ENCODE peak calls at places on chromosomes 4 and X, in five cellular contexts. R, B, Q, C and W are unnamed samples. For H3K4me1, the result is how much of the 10 kb centered on the place peaks cover.

GRCh38 chr4:25182941-25183340 is 22.7 kb upstream of the SEPSECS start:
- DNase-seq in R (no peak), B (no peak), Q (no peak), C (no peak), W (no peak)

GRCh38 chr4:167234388-167234881 is at the start of gene SPOCK3:
- DNase-seq in R (peak), B (peak), Q (no peak), C (peak), W (peak)

GRCh38 chr4:109873791-109874514 is 26.0 kb downstream of the LRIT3 start:
- DNase-seq in R (no peak), B (no peak), Q (no peak), C (no peak), W (no peak)

GRCh38 chrX:48665991-48666390 is 17.6 kb upstream of the WAS start:
- DNase-seq in R (no peak), B (no peak), Q (no peak), C (no peak), W (no peak)

GRCh38 chrX:31233941-31234496 is 162.2 kb upstream of the FTHL17 start:
- DNase-seq in R (no peak), B (no peak), Q (no peak), C (no peak), W (no peak)

GRCh38 chr4:185809517-185810071 is 2.4 kb downstream of the SORBS2 start:
- DNase-seq in R (no peak), B (no peak), Q (no peak), C (no peak), W (no peak)

GRCh38 chr4:169385356-169385755 is 114.6 kb upstream of the SH3RF1 start:
- DNase-seq in R (no peak), B (no peak), Q (no peak), C (no peak), W (no peak)

GRCh38 chr4:96149911-96150310 is 310.0 kb downstream of the PDHA2 start:
- DNase-seq in R (no peak), B (no peak), Q (no peak), C (no peak), W (no peak)

GRCh38 chr4:108034560-108034959 is 44.9 kb downstream of the HADH start:
- DNase-seq in R (no peak), B (no peak), Q (no peak), C (no peak), W (no peak)

GRCh38 chrX:16212024-16212423 is 44.7 kb downstream of the MAGEB17 start:
- DNase-seq in R (no peak), B (no peak), Q (no peak), C (no peak), W (no peak)

GRCh38 chrX:1598021-1598875 is 6.8 kb downstream of the AKAP17A start:
- DNase-seq in R (no peak), B (no peak), Q (no peak), C (no peak), W (no peak)

GRCh38 chr4:35182451-35182850 is 1061.9 kb downstream of the ARAP2 start:
- DNase-seq in R (no peak), B (no peak), Q (no peak), C (no peak), W (no peak)

GRCh38 chrX:13752141-13752540 is 17.6 kb downstream of the OFD1 start:
- DNase-seq in R (no peak), B (no peak), Q (no peak), C (no peak), W (no peak)

GRCh38 chr4:137514401-137515116 is 17.7 kb downstream of the PCDH18 start:
- DNase-seq in R (no peak), B (no peak), Q (no peak), C (no peak), W (no peak)

GRCh38 chrX:64379924-64380323 is 15.3 kb downstream of the MTMR8 start:
- DNase-seq in R (no peak), B (no peak), Q (no peak), C (no peak), W (no peak)

GRCh38 chrX:120476714-120477113 is 7.6 kb upstream of the LAMP2 start:
- DNase-seq in R (no peak), B (no peak), Q (no peak), C (no peak), W (no peak)

GRCh38 chr4:107658400-107659326 is 61.4 kb downstream of the PAPSS1 start:
- DNase-seq in R (no peak), B (no peak), Q (no peak), C (no peak), W (no peak)

GRCh38 chr4:24642941-24643628 is 58.7 kb upstream of the DHX15 start:
- DNase-seq in R (no peak), B (no peak), Q (no peak), C (no peak), W (no peak)

GRCh38 chr4:66750273-66750672 is 795.0 kb downstream of the CENPC start:
- DNase-seq in R (no peak), B (no peak), Q (no peak), C (no peak), W (no peak)

GRCh38 chrX:30939928-30940327 is 50.9 kb upstream of the TAB3 start:
- DNase-seq in R (no peak), B (no peak), Q (no peak), C (no peak), W (no peak)

GRCh38 chr4:17721496-17722360 is 59.7 kb downstream of the FAM184B start:
- DNase-seq in R (no peak), B (no peak), Q (no peak), C (no peak), W (no peak)

GRCh38 chr4:73836373-73837269 is at the start of gene CXCL6:
- DNase-seq in R (peak), B (peak), Q (no peak), C (peak), W (peak)

GRCh38 chr4:17494258-17494657 is 17.6 kb downstream of the QDPR start:
- DNase-seq in R (no peak), B (no peak), Q (no peak), C (no peak), W (no peak)

GRCh38 chr4:184536881-184537248 is 62.5 kb upstream of the IRF2 start:
- DNase-seq in R (no peak), B (no peak), Q (no peak), C (no peak), W (no peak)

GRCh38 chrX:18010251-18010650 is 149.2 kb upstream of the RAI2 start:
- DNase-seq in R (no peak), B (no peak), Q (no peak), C (no peak), W (no peak)

GRCh38 chr4:121688696-121689095 is 8.1 kb downstream of the ANXA5 start:
- DNase-seq in R (no peak), B (no peak), Q (no peak), C (no peak), W (no peak)
- H3K4me1 ChIP-seq in R (under half), B (under half), Q (under half), C (half or more), W (half or more)

GRCh38 chr4:76213415-76214268 is at the start of gene SCARB2:
- DNase-seq in R (peak), B (peak), Q (peak), C (peak), W (peak)

GRCh38 chr4:76216975-76217814 is 3.6 kb upstream of the SCARB2 start:
- DNase-seq in R (no peak), B (no peak), Q (no peak), C (no peak), W (no peak)

GRCh38 chr4:76216521-76216920 is 2.9 kb upstream of the SCARB2 start:
- DNase-seq in R (no peak), B (no peak), Q (no peak), C (no peak), W (no peak)

GRCh38 chr4:76214269-76214628 is 625 bp upstream of the SCARB2 start:
- DNase-seq in R (no peak), B (no peak), Q (no peak), C (no peak), W (no peak)

DNA sequence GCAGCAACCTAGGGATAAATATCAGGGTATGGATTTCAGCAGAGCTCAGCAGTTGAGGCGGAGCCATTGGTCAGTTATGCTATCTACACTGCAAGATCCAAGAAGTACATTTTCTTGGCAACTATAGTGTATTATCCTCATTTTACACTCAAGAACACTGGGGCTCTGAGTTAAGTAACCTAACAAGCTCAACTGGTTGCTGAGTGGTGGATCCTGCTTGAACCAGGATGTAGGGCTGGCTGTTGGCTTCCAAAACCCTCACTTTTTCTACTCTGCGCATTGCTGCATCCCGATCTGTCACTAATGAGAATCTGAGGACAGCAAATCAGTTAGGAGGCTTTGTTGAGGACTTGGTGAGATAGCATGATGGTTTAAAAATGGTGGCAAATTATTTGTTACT is 1.5 kb upstream of the SCARB2 start:
- DNase-seq in R (no peak), B (no peak), Q (no peak), C (no peak), W (no peak)
- H3K4me1 ChIP-seq in R (under half), B (half or more), Q (half or more), C (half or more), W (half or more)

DNA sequence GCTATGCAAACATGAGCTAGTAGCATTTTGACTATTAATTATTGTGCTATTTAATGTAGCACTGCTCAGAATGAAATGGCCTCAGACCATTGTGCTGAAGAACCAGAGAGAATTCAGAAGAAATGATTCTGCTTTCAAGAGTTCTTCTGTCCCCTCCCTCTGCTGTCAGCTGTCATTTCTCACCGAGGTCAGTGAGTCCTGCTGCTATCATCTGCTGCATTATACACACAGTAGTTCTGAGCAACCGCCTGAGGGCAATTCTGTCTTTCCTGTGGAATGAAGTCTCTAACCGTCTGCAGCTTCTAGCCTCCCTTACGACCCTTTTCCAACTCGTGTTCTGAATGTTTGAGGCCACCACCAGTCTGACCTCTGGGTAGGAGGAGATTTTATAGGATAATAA is 249.4 kb downstream of the HNRNPD start:
- DNase-seq in R (no peak), B (no peak), Q (no peak), C (no peak), W (no peak)
- H3K4me1 ChIP-seq in R (under half), B (under half), Q (under half), C (under half), W (under half)

GRCh38 chr4:39621582-39621981 is 17.1 kb downstream of the SMIM14 start:
- DNase-seq in R (no peak), B (peak), Q (no peak), C (peak), W (no peak)
- H3K4me1 ChIP-seq in R (under half), B (under half), Q (under half), C (under half), W (under half)

DNA sequence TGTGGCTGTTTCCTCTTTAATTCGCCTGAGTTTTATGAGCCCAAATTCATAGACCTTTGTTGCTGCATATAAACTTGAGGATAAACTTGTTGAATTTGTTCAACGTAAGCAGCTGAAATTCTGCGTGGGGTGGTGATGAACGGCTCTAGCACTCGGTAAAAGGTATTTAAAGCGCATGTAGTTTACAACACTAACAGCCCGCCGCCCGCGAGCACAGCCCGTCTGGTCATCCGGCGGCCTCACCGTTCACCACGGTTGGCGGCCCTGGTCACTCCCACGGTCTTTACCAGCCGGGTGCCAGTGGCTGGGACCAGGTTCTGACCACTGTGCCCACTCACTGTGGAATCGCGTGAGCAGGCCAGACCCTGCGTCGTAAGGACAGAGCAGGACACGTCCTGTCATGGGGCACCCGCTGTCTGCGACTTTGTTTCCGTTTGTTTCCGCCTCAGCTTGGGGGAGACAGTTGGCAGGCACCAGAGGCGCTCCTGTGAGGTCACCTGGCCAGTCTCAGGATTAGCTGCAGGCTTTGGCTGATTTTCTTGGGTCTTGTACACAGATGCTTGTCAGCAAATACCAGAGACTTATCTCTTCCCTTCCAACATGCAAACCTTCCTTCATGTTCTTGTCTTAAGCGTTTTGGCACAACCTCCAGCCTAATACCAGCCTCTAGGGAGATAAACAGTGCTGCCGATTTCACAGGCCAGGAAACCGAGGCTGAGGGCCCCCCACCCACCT is 36.8 kb upstream of the SPON2 start:
- DNase-seq in R (peak), B (peak), Q (no peak), C (no peak), W (peak)
- H3K4me1 ChIP-seq in R (under half), B (under half), Q (half or more), C (half or more), W (under half)

DNA sequence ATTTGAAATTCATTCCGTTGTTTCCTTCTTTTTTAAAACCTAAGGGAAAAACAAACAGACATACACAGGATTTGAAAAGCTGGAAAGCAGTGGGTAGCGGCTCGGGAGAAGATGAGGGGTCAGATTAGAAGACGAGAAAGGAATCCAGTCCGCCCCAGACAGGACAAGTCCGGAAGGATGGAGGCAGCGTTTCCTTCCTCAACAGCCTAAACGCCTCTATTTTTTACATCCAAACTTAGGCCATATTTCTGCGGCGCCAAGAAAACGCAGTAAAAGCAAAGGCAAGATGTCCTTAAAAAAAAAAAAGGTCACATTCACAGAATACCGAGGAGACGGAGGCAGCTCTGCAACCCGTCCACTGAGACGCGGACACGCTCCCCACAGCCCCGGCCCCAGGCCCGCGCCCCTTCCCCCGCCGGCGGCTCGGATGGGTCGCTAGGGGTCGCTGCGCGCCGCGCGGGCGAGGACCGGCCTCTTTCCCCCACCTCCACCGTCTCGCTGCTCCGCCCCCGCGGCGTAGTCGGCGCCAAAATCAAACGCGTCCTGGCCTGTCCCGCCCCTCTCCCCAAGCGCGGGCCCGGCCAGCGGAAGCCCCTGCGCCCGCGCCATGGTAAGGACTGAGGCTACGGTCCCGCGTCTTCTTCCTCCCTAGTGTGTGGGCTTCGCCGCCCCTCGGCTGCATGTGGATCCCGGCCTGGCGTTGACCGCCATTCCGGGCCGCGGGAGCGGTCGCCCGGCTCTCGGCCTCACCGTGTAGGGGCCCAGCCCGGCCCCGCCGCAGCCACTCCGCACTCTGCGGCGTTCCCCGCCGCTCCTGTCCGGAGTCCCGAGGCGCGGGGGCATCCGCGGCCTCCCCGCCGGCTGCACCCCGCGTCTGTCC is at the start of gene MND1:
- DNase-seq in R (peak), B (peak), Q (peak), C (peak), W (peak)
- H3K4me1 ChIP-seq in R (under half), B (under half), Q (under half), C (under half), W (under half)

DNA sequence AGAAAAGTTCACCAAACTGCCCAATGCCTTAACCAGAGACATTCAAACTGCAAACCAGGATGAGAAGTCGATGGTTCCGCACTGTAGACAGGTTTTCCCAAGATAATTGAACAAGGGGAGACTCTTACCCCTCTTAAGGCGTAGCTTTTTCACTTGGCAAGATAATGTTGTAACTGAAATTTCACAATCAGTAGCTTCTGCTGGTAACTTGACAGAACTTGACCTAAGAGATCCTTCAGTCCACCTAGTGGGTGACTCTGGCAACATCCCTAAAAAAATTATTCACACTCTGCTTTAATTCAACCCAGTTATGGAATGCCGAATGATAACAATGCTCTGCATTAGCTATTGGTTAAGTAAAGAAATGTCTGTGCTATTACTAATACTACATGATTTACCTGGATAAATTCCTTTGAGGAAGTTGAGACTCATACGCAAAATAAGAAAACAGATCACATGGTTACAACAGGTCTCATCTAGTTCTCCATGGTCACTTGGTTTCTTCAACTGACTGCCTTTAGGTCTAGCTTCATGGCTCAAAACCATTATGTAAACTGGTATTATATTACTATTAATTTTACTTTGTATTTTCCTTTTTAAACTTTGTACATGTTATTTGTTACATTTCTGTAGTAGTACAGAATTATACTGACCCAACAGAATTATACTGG is 9.1 kb downstream of the ELF2 start:
- DNase-seq in R (no peak), B (no peak), Q (no peak), C (no peak), W (no peak)
- H3K4me1 ChIP-seq in R (under half), B (under half), Q (under half), C (under half), W (half or more)

DNA sequence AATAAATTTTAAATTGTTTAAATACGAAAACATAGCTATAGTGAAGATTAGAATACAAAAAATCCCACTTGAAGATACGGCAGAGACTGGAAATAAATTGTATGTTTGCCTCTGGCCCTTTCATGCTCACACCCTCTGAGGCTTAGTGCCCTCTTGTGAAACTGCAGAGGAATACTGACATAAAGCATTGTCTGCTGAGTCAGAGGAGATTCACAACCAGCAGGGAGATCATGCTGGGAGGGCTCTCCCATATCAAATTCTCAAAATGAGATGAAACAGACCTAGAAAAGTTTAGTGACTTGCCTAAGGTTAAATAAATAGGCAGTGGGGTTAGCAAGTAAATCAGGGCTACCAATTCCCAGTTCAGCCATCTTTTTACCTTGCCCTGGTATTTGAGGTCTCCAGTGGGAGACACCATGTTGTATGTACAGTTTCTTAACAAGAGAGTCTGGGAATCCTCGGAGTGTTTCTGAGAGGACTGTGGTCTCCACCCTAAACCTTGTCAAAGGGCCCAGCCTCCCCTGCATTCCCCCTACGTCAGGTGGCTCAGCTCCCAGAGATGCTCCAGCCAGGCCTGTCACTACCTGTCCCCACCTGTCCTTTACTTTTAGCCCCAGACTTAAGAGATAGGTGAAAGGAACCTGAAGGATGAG is 581.4 kb upstream of the DIPK2B start:
- DNase-seq in R (no peak), B (no peak), Q (no peak), C (no peak), W (no peak)
- H3K4me1 ChIP-seq in R (under half), B (under half), Q (under half), C (under half), W (under half)